ENCODE peak calls at places on chromosome 20, in nine cellular contexts. I, N, Y, Q, H, Z, M, E and B are unnamed samples. For H3K79me2, the result is how much of the 10 kb centered on the place peaks cover.

GRCh38 chr20:22338140-22338708 is 246.1 kb downstream of the FOXA2 start:
- DNase-seq in I (no peak), N (no peak), Y (no peak), Q (no peak), H (no peak), Z (no peak), M (no peak), E (no peak), B (no peak)

GRCh38 chr20:60365063-60365640 is 406.9 kb downstream of the CDH26 start:
- DNase-seq in I (no peak), N (no peak), Y (peak), Q (peak), H (peak), Z (no peak), M (peak), E (no peak), B (peak)

GRCh38 chr20:23666189-23666588 is 22.6 kb downstream of the CST4 start:
- DNase-seq in I (no peak), N (no peak), Y (no peak), Q (no peak), H (peak), Z (no peak), M (no peak), E (peak), B (no peak)

GRCh38 chr20:24754691-24755090 is 194.4 kb upstream of the CST7 start:
- DNase-seq in I (no peak), N (no peak), Y (no peak), Q (no peak), H (no peak), Z (no peak), M (no peak), E (no peak), B (no peak)

GRCh38 chr20:10577648-10578047 is 96.2 kb downstream of the JAG1 start:
- DNase-seq in I (no peak), N (no peak), Y (no peak), Q (no peak), H (no peak), Z (no peak), M (no peak), E (no peak), B (no peak)

GRCh38 chr20:4041748-4042411 is 26.5 kb upstream of the RNF24 start:
- DNase-seq in I (peak), N (no peak), Y (no peak), Q (no peak), H (no peak), Z (peak), M (no peak), E (peak), B (peak)

GRCh38 chr20:37313546-37314091 is 24.2 kb downstream of the MANBAL start:
- DNase-seq in I (no peak), N (no peak), Y (no peak), Q (no peak), H (no peak), Z (no peak), M (no peak), E (no peak), B (no peak)

GRCh38 chr20:46308258-46309157 is at the start of gene CDH22:
- DNase-seq in I (peak), N (no peak), Y (peak), Q (peak), H (peak), Z (peak), M (peak), E (peak), B (peak)

GRCh38 chr20:37749620-37750403 is 56.0 kb downstream of the CTNNBL1 start:
- DNase-seq in I (no peak), N (no peak), Y (peak), Q (peak), H (peak), Z (no peak), M (no peak), E (no peak), B (no peak)

GRCh38 chr20:17066955-17067354 is 159.9 kb upstream of the PCSK2 start:
- DNase-seq in I (no peak), N (no peak), Y (no peak), Q (no peak), H (peak), Z (no peak), M (no peak), E (no peak), B (no peak)

GRCh38 chr20:56469077-56469449 is 636 bp downstream of the RTF2 start:
- DNase-seq in I (no peak), N (no peak), Y (no peak), Q (no peak), H (no peak), Z (no peak), M (no peak), E (no peak), B (peak)

GRCh38 chr20:17648782-17649730 is 33.0 kb downstream of the RRBP1 start:
- DNase-seq in I (no peak), N (no peak), Y (peak), Q (peak), H (peak), Z (no peak), M (peak), E (peak), B (no peak)

GRCh38 chr20:4870906-4871305 is 130.4 kb downstream of the SLC23A2 start:
- DNase-seq in I (no peak), N (no peak), Y (no peak), Q (no peak), H (no peak), Z (no peak), M (no peak), E (no peak), B (no peak)

GRCh38 chr20:21272679-21273078 is 30.5 kb upstream of the XRN2 start:
- DNase-seq in I (no peak), N (peak), Y (no peak), Q (no peak), H (no peak), Z (no peak), M (no peak), E (no peak), B (no peak)

GRCh38 chr20:43528258-43528875 is 20.9 kb downstream of the L3MBTL1 start:
- DNase-seq in I (no peak), N (no peak), Y (no peak), Q (no peak), H (no peak), Z (no peak), M (no peak), E (no peak), B (no peak)

GRCh38 chr20:51889466-51889865 is 87.1 kb upstream of the SALL4 start:
- DNase-seq in I (no peak), N (no peak), Y (peak), Q (no peak), H (peak), Z (no peak), M (no peak), E (no peak), B (no peak)

GRCh38 chr20:62928246-62928939 is 2.1 kb upstream of the DIDO1 start:
- DNase-seq in I (no peak), N (no peak), Y (no peak), Q (no peak), H (peak), Z (no peak), M (no peak), E (no peak), B (peak)

GRCh38 chr20:32831982-32832381 is 12.2 kb downstream of the MAPRE1 start:
- DNase-seq in I (no peak), N (no peak), Y (no peak), Q (no peak), H (no peak), Z (no peak), M (no peak), E (no peak), B (no peak)

GRCh38 chr20:23092409-23092756 is 6.3 kb upstream of the CD93 start:
- DNase-seq in I (no peak), N (no peak), Y (no peak), Q (no peak), H (no peak), Z (no peak), M (no peak), E (no peak), B (no peak)

GRCh38 chr20:13478366-13478765 is 160.4 kb downstream of the TASP1 start:
- DNase-seq in I (no peak), N (no peak), Y (no peak), Q (no peak), H (no peak), Z (no peak), M (no peak), E (no peak), B (no peak)
- H3K79me2 ChIP-seq in I (under half), N (under half), Y (under half), Q (under half), H (under half), Z (under half), M (under half), E (under half), B (under half)

GRCh38 chr20:57609086-57609841 is 11.0 kb downstream of the ZBP1 start:
- DNase-seq in I (no peak), N (no peak), Y (no peak), Q (no peak), H (no peak), Z (no peak), M (no peak), E (no peak), B (no peak)

GRCh38 chr20:57609842-57610167 is 10.4 kb downstream of the ZBP1 start:
- DNase-seq in I (no peak), N (no peak), Y (peak), Q (no peak), H (no peak), Z (no peak), M (no peak), E (no peak), B (no peak)

GRCh38 chr20:57608516-57608915 is 11.7 kb downstream of the ZBP1 start:
- DNase-seq in I (no peak), N (no peak), Y (no peak), Q (no peak), H (no peak), Z (no peak), M (no peak), E (no peak), B (no peak)

GRCh38 chr20:57611605-57612311 is 8.5 kb downstream of the ZBP1 start:
- DNase-seq in I (peak), N (no peak), Y (no peak), Q (no peak), H (no peak), Z (no peak), M (no peak), E (no peak), B (no peak)

DNA sequence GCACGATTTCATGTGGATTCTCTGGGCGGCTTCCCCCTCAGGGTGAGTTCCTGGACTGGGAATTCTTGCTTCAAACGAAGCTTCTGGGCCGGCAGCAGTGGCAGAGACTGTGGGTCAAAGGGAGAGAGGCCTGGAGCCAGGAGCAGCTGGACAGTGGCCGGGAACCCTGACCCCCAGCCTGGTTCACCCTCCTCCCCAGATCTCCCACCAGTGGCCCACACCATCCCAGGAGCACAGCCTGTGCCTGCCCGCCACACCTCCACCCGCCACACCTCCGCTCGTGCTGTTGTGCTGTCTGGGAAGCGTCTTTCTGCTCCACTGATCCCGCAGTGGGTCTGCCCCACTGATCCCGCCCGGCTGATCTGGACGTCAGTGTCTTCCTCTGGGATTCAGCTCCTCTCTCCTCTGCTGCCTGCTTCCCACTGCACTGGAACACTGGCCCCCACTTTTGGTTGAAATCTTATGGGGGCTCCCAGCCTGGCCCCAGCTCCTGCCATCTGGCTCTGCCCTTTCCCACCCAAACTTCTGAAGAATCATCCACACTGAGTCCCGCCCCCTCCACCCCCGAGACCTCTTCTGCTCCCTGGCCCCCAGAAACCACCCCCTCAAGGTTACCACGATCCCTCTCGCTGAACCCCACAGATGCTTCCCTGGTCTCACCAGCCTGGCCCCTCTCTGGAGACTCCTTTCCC is 9.8 kb downstream of the ZBP1 start:
- DNase-seq in I (no peak), N (no peak), Y (no peak), Q (no peak), H (no peak), Z (no peak), M (no peak), E (no peak), B (no peak)
- TF ChIP-seq EZH2phosphoT487 in I (no peak), N (no peak), Y (no peak), Q (no peak), H (no peak), Z (no peak), M (no peak), E (no peak), B (no peak)

GRCh38 chr20:50012282-50013263 is 29.8 kb downstream of the SNAI1 start:
- DNase-seq in I (peak), N (peak), Y (no peak), Q (peak), H (peak), Z (no peak), M (peak), E (no peak), B (no peak)

GRCh38 chr20:50013976-50014375 is 31.2 kb downstream of the SNAI1 start:
- DNase-seq in I (no peak), N (no peak), Y (no peak), Q (no peak), H (no peak), Z (no peak), M (no peak), E (no peak), B (no peak)

GRCh38 chr20:50015993-50016770 is 33.4 kb downstream of the SNAI1 start:
- DNase-seq in I (peak), N (no peak), Y (no peak), Q (no peak), H (no peak), Z (no peak), M (peak), E (no peak), B (peak)

GRCh38 chr20:50015636-50015992 is 32.8 kb downstream of the SNAI1 start:
- DNase-seq in I (no peak), N (no peak), Y (no peak), Q (no peak), H (no peak), Z (no peak), M (no peak), E (no peak), B (peak)

GRCh38 chr20:50014570-50015562 is 32.1 kb downstream of the SNAI1 start:
- DNase-seq in I (peak), N (no peak), Y (no peak), Q (no peak), H (peak), Z (no peak), M (peak), E (no peak), B (no peak)
- H2AFZ ChIP-seq in I (no peak), N (no peak), Y (no peak), Q (no peak), H (no peak), Z (no peak), M (no peak), E (no peak), B (no peak)

GRCh38 chr20:8213831-8214587 is 81.9 kb downstream of the PLCB1 start:
- DNase-seq in I (no peak), N (peak), Y (peak), Q (no peak), H (no peak), Z (no peak), M (no peak), E (no peak), B (no peak)
- H3K79me2 ChIP-seq in I (under half), N (under half), Y (under half), Q (under half), H (under half), Z (under half), M (under half), E (under half), B (under half)